ENCODE peak calls at places on chromosomes 12 and 14, in four cellular contexts. One of them, this sample, is unnamed.

GRCh38 chr12:108833355-108833733 is 24.0 kb downstream of the SSH1 start:
- DNase-seq in GM12878: no peak
- DNase-seq in HepG2: no peak
- DNase-seq in K562: no peak
- DNase-seq in this sample: no peak

GRCh38 chr12:75194250-75194649 is 15.4 kb downstream of the KCNC2 start:
- DNase-seq in GM12878: no peak
- DNase-seq in K562: no peak
- DNase-seq in HepG2: no peak
- DNase-seq in this sample: no peak

GRCh38 chr14:101122114-101122854 is 218.8 kb upstream of the RTL1 start:
- DNase-seq in K562: no peak
- DNase-seq in HepG2: no peak
- DNase-seq in GM12878: no peak
- DNase-seq in this sample: peak

GRCh38 chr12:6285063-6285477 is 25.4 kb upstream of the PLEKHG6 start:
- DNase-seq in GM12878: no peak
- DNase-seq in K562: peak
- DNase-seq in HepG2: peak
- DNase-seq in this sample: peak

GRCh38 chr14:49982522-49982951 is 89.7 kb downstream of the ARF6 start:
- DNase-seq in K562: no peak
- DNase-seq in GM12878: no peak
- DNase-seq in HepG2: no peak
- DNase-seq in this sample: no peak

GRCh38 chr14:95143813-95144620 is 13.3 kb downstream of the DICER1 start:
- DNase-seq in K562: no peak
- DNase-seq in HepG2: no peak
- DNase-seq in GM12878: no peak
- DNase-seq in this sample: no peak

GRCh38 chr14:100348779-100349708 is 25.9 kb downstream of the SLC25A47 start:
- DNase-seq in K562: no peak
- DNase-seq in GM12878: no peak
- DNase-seq in HepG2: no peak
- DNase-seq in this sample: no peak

GRCh38 chr12:102050660-102051430 is 10.9 kb downstream of the WASHC3 start:
- DNase-seq in HepG2: no peak
- DNase-seq in GM12878: no peak
- DNase-seq in K562: no peak
- DNase-seq in this sample: no peak

GRCh38 chr12:95544756-95545155 is 6.5 kb downstream of the USP44 start:
- DNase-seq in K562: no peak
- DNase-seq in HepG2: no peak
- DNase-seq in GM12878: no peak
- DNase-seq in this sample: no peak

GRCh38 chr14:65164068-65164824 is 61.9 kb upstream of the MAX start:
- DNase-seq in K562: peak
- DNase-seq in GM12878: no peak
- DNase-seq in HepG2: peak
- DNase-seq in this sample: peak

GRCh38 chr14:75501080-75501479 is 21.2 kb upstream of the BATF start:
- DNase-seq in GM12878: no peak
- DNase-seq in K562: no peak
- DNase-seq in HepG2: no peak
- DNase-seq in this sample: no peak

DNA sequence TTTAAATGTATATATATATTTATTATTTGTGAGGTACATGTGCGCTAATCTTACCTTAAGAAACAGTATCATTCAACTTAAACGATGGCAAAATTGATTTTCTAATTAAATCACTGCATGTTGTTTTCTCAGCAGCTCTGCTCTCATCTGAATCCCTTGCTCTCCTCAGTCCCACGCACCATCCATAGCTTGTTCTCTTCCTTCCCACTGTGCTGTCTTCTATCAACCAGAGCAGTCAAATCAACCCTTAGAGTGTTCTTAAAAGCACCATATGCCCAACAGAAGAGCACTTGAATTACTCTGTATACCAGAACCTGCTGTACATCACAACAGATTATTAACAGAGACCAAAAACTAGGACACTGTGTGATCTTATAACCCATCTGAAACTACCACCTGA is 209.4 kb upstream of the G2E3 start:
- DNase-seq in K562: no peak
- DNase-seq in GM12878: no peak
- DNase-seq in HepG2: no peak
- DNase-seq in this sample: no peak
- TF ChIP-seq NFIC in K562: no peak
- TF ChIP-seq NFIC in GM12878: no peak
- TF ChIP-seq NFIC in HepG2: no peak
- TF ChIP-seq NFIC in this sample: no peak

GRCh38 chr14:26596722-26597030 is 1.2 kb downstream of the NOVA1 start:
- DNase-seq in HepG2: no peak
- DNase-seq in K562: no peak
- DNase-seq in GM12878: no peak
- DNase-seq in this sample: no peak
- H3K9ac ChIP-seq in HepG2: no peak
- H3K9ac ChIP-seq in K562: no peak
- H3K9ac ChIP-seq in GM12878: no peak
- H3K9ac ChIP-seq in this sample: no peak

DNA sequence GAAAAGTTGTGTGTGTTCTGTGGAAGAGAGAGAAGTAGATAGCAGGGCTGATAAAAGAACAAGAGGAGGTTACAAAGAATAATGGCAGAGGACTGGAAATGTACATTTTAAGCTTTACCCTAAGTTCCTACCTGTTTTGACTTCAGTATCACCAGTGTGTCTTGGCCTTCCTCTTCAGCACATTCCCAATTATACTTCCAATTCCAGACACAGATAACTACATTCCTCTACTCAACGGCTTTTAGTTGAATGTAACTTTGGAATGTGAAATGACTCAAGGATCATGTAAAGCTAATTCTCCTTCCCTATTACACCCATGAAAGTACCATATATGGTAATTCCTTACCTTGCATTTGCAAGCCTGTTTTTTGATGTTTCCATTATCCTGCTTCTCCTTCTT is 5.0 kb downstream of the MGST1 start:
- DNase-seq in HepG2: no peak
- DNase-seq in K562: no peak
- DNase-seq in GM12878: no peak
- DNase-seq in this sample: no peak
- TF ChIP-seq NFIC in HepG2: no peak
- TF ChIP-seq NFIC in K562: no peak
- TF ChIP-seq NFIC in GM12878: no peak
- TF ChIP-seq NFIC in this sample: no peak

GRCh38 chr12:54220092-54220557 is 31.3 kb upstream of the SMUG1 start:
- DNase-seq in GM12878: no peak
- DNase-seq in K562: peak
- DNase-seq in HepG2: peak
- DNase-seq in this sample: peak

GRCh38 chr12:54222609-54223008 is 33.8 kb upstream of the SMUG1 start:
- DNase-seq in K562: no peak
- DNase-seq in HepG2: no peak
- DNase-seq in GM12878: no peak
- DNase-seq in this sample: no peak

GRCh38 chr12:54220567-54220966 is 31.8 kb upstream of the SMUG1 start:
- DNase-seq in K562: no peak
- DNase-seq in HepG2: no peak
- DNase-seq in GM12878: no peak
- DNase-seq in this sample: no peak

GRCh38 chr12:54217774-54218221 is 29.0 kb upstream of the SMUG1 start:
- DNase-seq in GM12878: no peak
- DNase-seq in K562: no peak
- DNase-seq in HepG2: no peak
- DNase-seq in this sample: no peak

GRCh38 chr12:54221402-54221984 is 32.7 kb upstream of the SMUG1 start:
- DNase-seq in GM12878: no peak
- DNase-seq in K562: no peak
- DNase-seq in HepG2: no peak
- DNase-seq in this sample: no peak
- H3K9ac ChIP-seq in GM12878: no peak
- H3K9ac ChIP-seq in K562: no peak
- H3K9ac ChIP-seq in HepG2: no peak
- H3K9ac ChIP-seq in this sample: no peak

GRCh38 chr14:73723799-73724621 is 9.8 kb upstream of the PNMA1 start:
- DNase-seq in GM12878: no peak
- DNase-seq in K562: no peak
- DNase-seq in HepG2: no peak
- DNase-seq in this sample: peak
- TF ChIP-seq NFIC in GM12878: no peak
- TF ChIP-seq NFIC in K562: no peak
- TF ChIP-seq NFIC in HepG2: no peak
- TF ChIP-seq NFIC in this sample: peak

GRCh38 chr14:105283899-105284298 is 16.9 kb downstream of the BRF1 start:
- DNase-seq in HepG2: no peak
- DNase-seq in GM12878: no peak
- DNase-seq in K562: no peak
- DNase-seq in this sample: no peak
- H3K9ac ChIP-seq in HepG2: no peak
- H3K9ac ChIP-seq in GM12878: no peak
- H3K9ac ChIP-seq in K562: no peak
- H3K9ac ChIP-seq in this sample: no peak

GRCh38 chr12:92602476-92602875 is 100.3 kb upstream of the PLEKHG7 start:
- DNase-seq in GM12878: no peak
- DNase-seq in HepG2: no peak
- DNase-seq in K562: no peak
- DNase-seq in this sample: no peak
- TF ChIP-seq NFIC in GM12878: no peak
- TF ChIP-seq NFIC in HepG2: no peak
- TF ChIP-seq NFIC in K562: no peak
- TF ChIP-seq NFIC in this sample: no peak

DNA sequence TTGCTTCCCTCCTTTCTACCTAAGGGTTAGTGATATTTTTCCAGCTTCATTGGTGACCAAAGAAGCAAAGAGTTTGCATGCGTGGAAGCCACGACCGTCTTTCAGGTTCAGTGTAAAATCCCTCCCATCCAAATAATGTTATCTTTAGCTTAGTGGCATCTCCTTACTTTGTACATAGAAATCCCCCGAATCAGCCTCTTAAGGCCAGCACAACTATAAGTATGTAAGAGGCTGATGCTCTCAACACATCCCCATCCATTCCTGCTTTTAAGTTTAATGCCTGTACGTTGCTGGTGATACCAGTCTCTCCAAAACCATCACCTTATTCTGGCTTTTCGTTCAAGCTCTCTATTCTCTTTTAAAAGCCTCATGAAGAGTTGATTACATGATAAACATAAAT is 14.6 kb downstream of the CDKN1B start:
- DNase-seq in K562: no peak
- DNase-seq in HepG2: no peak
- DNase-seq in GM12878: no peak
- DNase-seq in this sample: no peak
- H3K9ac ChIP-seq in K562: no peak
- H3K9ac ChIP-seq in HepG2: no peak
- H3K9ac ChIP-seq in GM12878: no peak
- H3K9ac ChIP-seq in this sample: no peak

GRCh38 chr14:90381011-90381790 is 15.6 kb upstream of the CALM1 start:
- DNase-seq in HepG2: peak
- DNase-seq in GM12878: no peak
- DNase-seq in K562: peak
- DNase-seq in this sample: no peak
- TF ChIP-seq NFIC in HepG2: no peak
- TF ChIP-seq NFIC in GM12878: no peak
- TF ChIP-seq NFIC in K562: no peak
- TF ChIP-seq NFIC in this sample: no peak

GRCh38 chr12:76275511-76276093 is 72.6 kb downstream of the BBS10 start:
- DNase-seq in GM12878: no peak
- DNase-seq in K562: no peak
- DNase-seq in HepG2: no peak
- DNase-seq in this sample: no peak
- H3K9ac ChIP-seq in GM12878: no peak
- H3K9ac ChIP-seq in K562: no peak
- H3K9ac ChIP-seq in HepG2: no peak
- H3K9ac ChIP-seq in this sample: peak

This sample was measured in SK-N-SH.